ENCODE peak calls at places on chromosome 2, in four cellular contexts. One of them, this sample, is unnamed.

GRCh38 chr2:161586517-161587167 is 37.6 kb upstream of the SLC4A10 start:
- DNase-seq in cardiac muscle cell: peak
- DNase-seq in kidney: no peak
- DNase-seq in heart right ventricle: no peak
- DNase-seq in this sample: no peak

GRCh38 chr2:190328748-190329147 is 9.1 kb upstream of the HIBCH start:
- DNase-seq in cardiac muscle cell: no peak
- DNase-seq in kidney: no peak
- DNase-seq in heart right ventricle: no peak
- DNase-seq in this sample: no peak

GRCh38 chr2:70767699-70768584 is at the start of gene ADD2:
- DNase-seq in cardiac muscle cell: peak
- DNase-seq in kidney: no peak
- DNase-seq in heart right ventricle: peak
- DNase-seq in this sample: peak

GRCh38 chr2:17331636-17332035 is 186.6 kb downstream of the RAD51AP2 start:
- DNase-seq in cardiac muscle cell: no peak
- DNase-seq in kidney: no peak
- DNase-seq in heart right ventricle: no peak
- DNase-seq in this sample: no peak

GRCh38 chr2:159807183-159808037 is 9.4 kb upstream of the CD302 start:
- DNase-seq in cardiac muscle cell: peak
- DNase-seq in kidney: no peak
- DNase-seq in heart right ventricle: peak
- DNase-seq in this sample: peak

GRCh38 chr2:43075054-43075593 is 151.3 kb downstream of the ZFP36L2 start:
- DNase-seq in cardiac muscle cell: no peak
- DNase-seq in kidney: peak
- DNase-seq in heart right ventricle: peak
- DNase-seq in this sample: no peak

GRCh38 chr2:182616471-182617393 is 99.3 kb upstream of the DNAJC10 start:
- DNase-seq in cardiac muscle cell: no peak
- DNase-seq in kidney: no peak
- DNase-seq in heart right ventricle: no peak
- DNase-seq in this sample: no peak

GRCh38 chr2:12514631-12515437 is 201.9 kb upstream of the TRIB2 start:
- DNase-seq in cardiac muscle cell: peak
- DNase-seq in kidney: no peak
- DNase-seq in heart right ventricle: no peak
- DNase-seq in this sample: no peak

GRCh38 chr2:212921061-212921460 is 230.4 kb downstream of the IKZF2 start:
- DNase-seq in cardiac muscle cell: no peak
- DNase-seq in kidney: no peak
- DNase-seq in heart right ventricle: no peak
- DNase-seq in this sample: no peak

GRCh38 chr2:219018726-219019125 is 22.6 kb downstream of the CFAP65 start:
- DNase-seq in cardiac muscle cell: no peak
- DNase-seq in kidney: peak
- DNase-seq in heart right ventricle: no peak
- DNase-seq in this sample: no peak

GRCh38 chr2:5070257-5070656 is 621.9 kb upstream of the SOX11 start:
- DNase-seq in cardiac muscle cell: no peak
- DNase-seq in kidney: no peak
- DNase-seq in heart right ventricle: no peak
- DNase-seq in this sample: no peak

GRCh38 chr2:29260151-29260772 is 145.0 kb downstream of the CLIP4 start:
- DNase-seq in cardiac muscle cell: no peak
- DNase-seq in kidney: no peak
- DNase-seq in heart right ventricle: no peak
- DNase-seq in this sample: no peak

GRCh38 chr2:26457695-26458364 is 20.1 kb downstream of the OTOF start:
- DNase-seq in cardiac muscle cell: no peak
- DNase-seq in kidney: no peak
- DNase-seq in heart right ventricle: no peak
- DNase-seq in this sample: no peak

GRCh38 chr2:54579682-54580349 is 123.7 kb downstream of the SPTBN1 start:
- DNase-seq in cardiac muscle cell: no peak
- DNase-seq in kidney: no peak
- DNase-seq in heart right ventricle: no peak
- DNase-seq in this sample: no peak

GRCh38 chr2:28630341-28630740 is 121.3 kb upstream of the PPP1CB start:
- DNase-seq in cardiac muscle cell: no peak
- DNase-seq in kidney: no peak
- DNase-seq in heart right ventricle: no peak
- DNase-seq in this sample: no peak

GRCh38 chr2:20179755-20180594 is 45.0 kb downstream of the SDC1 start:
- DNase-seq in cardiac muscle cell: no peak
- DNase-seq in kidney: peak
- DNase-seq in heart right ventricle: no peak
- DNase-seq in this sample: no peak

GRCh38 chr2:133607679-133608078 is 39.4 kb upstream of the NCKAP5 start:
- DNase-seq in cardiac muscle cell: no peak
- DNase-seq in kidney: no peak
- DNase-seq in heart right ventricle: no peak
- DNase-seq in this sample: no peak

GRCh38 chr2:147331790-147332419 is 512.9 kb upstream of the ACVR2A start:
- DNase-seq in cardiac muscle cell: peak
- DNase-seq in kidney: no peak
- DNase-seq in heart right ventricle: no peak
- DNase-seq in this sample: no peak

GRCh38 chr2:98598781-98599428 is 9.4 kb downstream of the COA5 start:
- DNase-seq in cardiac muscle cell: no peak
- DNase-seq in kidney: no peak
- DNase-seq in heart right ventricle: no peak
- DNase-seq in this sample: no peak

GRCh38 chr2:217958206-217958888 is 44.4 kb downstream of the TNS1 start:
- DNase-seq in cardiac muscle cell: no peak
- DNase-seq in kidney: peak
- DNase-seq in heart right ventricle: no peak
- DNase-seq in this sample: peak

GRCh38 chr2:6917761-6918421 is 679 bp downstream of the RNF144A start:
- DNase-seq in cardiac muscle cell: no peak
- DNase-seq in kidney: peak
- DNase-seq in heart right ventricle: no peak
- DNase-seq in this sample: peak

GRCh38 chr2:6916224-6916623 is 988 bp upstream of the RNF144A start:
- DNase-seq in cardiac muscle cell: no peak
- DNase-seq in kidney: no peak
- DNase-seq in heart right ventricle: no peak
- DNase-seq in this sample: no peak

GRCh38 chr2:6916736-6917070 is 509 bp upstream of the RNF144A start:
- DNase-seq in cardiac muscle cell: no peak
- DNase-seq in kidney: no peak
- DNase-seq in heart right ventricle: no peak
- DNase-seq in this sample: peak

GRCh38 chr2:6915399-6915798 is 1.8 kb upstream of the RNF144A start:
- DNase-seq in cardiac muscle cell: no peak
- DNase-seq in kidney: no peak
- DNase-seq in heart right ventricle: no peak
- DNase-seq in this sample: no peak

GRCh38 chr2:6917071-6917760 is at the start of gene RNF144A:
- DNase-seq in cardiac muscle cell: peak
- DNase-seq in kidney: peak
- DNase-seq in heart right ventricle: peak
- DNase-seq in this sample: peak
- TF ChIP-seq CTCF in cardiac muscle cell: peak
- TF ChIP-seq CTCF in kidney: peak
- TF ChIP-seq CTCF in heart right ventricle: peak
- TF ChIP-seq CTCF in this sample: peak

DNA sequence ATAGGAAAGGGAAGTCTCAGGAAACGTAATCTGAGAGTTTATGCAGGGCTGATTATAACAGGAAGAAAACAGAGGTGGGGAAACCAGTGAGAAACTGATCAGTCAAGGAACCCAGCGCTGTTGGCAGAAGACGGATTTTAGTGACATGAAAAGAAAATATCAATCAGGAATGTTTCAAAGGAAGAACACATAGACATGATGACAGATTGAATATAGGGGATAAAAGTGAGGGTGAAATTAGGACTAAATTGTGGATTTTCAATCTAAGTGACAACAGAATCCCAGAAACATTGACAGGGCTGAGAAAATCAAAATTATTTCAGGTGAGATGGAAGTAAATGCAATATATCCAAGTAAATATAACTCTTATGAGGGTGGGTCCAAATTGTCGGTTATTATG is 199.8 kb upstream of the CCDC150 start:
- DNase-seq in cardiac muscle cell: no peak
- DNase-seq in kidney: no peak
- DNase-seq in heart right ventricle: no peak
- DNase-seq in this sample: no peak
- TF ChIP-seq CTCF in cardiac muscle cell: no peak
- TF ChIP-seq CTCF in kidney: no peak
- TF ChIP-seq CTCF in heart right ventricle: no peak
- TF ChIP-seq CTCF in this sample: no peak

GRCh38 chr2:13884271-13884976 is 748.1 kb upstream of the LRATD1 start:
- DNase-seq in cardiac muscle cell: no peak
- DNase-seq in kidney: no peak
- DNase-seq in heart right ventricle: no peak
- DNase-seq in this sample: no peak
- TF ChIP-seq CTCF in cardiac muscle cell: no peak
- TF ChIP-seq CTCF in kidney: no peak
- TF ChIP-seq CTCF in heart right ventricle: no peak
- TF ChIP-seq CTCF in this sample: no peak

GRCh38 chr2:120132691-120133090 is 90.5 kb downstream of the TMEM185B start:
- DNase-seq in cardiac muscle cell: no peak
- DNase-seq in kidney: no peak
- DNase-seq in heart right ventricle: no peak
- DNase-seq in this sample: no peak
- TF ChIP-seq CTCF in cardiac muscle cell: no peak
- TF ChIP-seq CTCF in kidney: no peak
- TF ChIP-seq CTCF in heart right ventricle: no peak
- TF ChIP-seq CTCF in this sample: no peak

DNA sequence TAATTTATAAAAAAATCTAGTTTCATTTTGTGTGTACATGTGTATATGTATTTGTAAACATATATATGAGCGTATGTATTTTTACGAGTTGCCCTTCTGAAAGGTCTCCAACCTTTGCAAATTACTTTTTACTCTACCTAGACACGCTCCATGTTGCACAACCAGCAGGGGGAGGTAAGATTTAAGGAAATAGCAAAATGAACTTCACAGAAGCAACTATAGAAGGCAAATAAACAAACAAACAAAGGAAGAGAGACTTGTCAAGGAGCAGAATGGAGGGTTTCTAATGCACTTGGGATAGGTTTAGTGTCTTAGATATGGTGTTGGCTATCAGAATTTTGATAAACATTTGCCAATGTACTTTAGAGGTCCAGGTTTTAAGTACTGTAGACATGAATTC is 820.5 kb upstream of the POU3F3 start:
- DNase-seq in cardiac muscle cell: peak
- DNase-seq in kidney: no peak
- DNase-seq in heart right ventricle: no peak
- DNase-seq in this sample: no peak
- TF ChIP-seq CTCF in cardiac muscle cell: no peak
- TF ChIP-seq CTCF in kidney: peak
- TF ChIP-seq CTCF in heart right ventricle: no peak
- TF ChIP-seq CTCF in this sample: peak

DNA sequence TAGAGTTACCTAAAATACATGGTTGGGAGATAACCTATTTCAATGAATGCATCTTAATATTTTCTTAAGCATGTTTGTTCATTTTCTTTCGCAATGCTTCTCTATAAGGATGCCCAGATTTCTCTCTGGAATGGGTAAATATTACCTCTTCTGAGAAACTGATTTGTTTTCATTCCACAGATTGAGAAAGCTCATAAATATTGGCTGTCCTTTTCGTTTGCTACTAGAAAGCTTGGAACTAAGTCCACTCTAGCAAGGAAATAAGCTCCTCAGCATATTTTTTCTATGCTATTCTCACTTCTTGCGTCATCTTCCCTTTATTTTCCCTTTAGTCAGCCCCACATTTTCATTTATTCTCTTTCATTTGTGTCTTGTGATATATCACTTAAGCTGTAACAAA is 76.3 kb downstream of the ANTXR1 start:
- DNase-seq in cardiac muscle cell: no peak
- DNase-seq in kidney: no peak
- DNase-seq in heart right ventricle: no peak
- DNase-seq in this sample: no peak
- TF ChIP-seq CTCF in cardiac muscle cell: no peak
- TF ChIP-seq CTCF in kidney: no peak
- TF ChIP-seq CTCF in heart right ventricle: no peak
- TF ChIP-seq CTCF in this sample: no peak

GRCh38 chr2:73385486-73386341 is at the start of gene ALMS1:
- DNase-seq in cardiac muscle cell: peak
- DNase-seq in kidney: peak
- DNase-seq in heart right ventricle: peak
- DNase-seq in this sample: peak
- TF ChIP-seq CTCF in cardiac muscle cell: peak
- TF ChIP-seq CTCF in kidney: no peak
- TF ChIP-seq CTCF in heart right ventricle: no peak
- TF ChIP-seq CTCF in this sample: no peak

DNA sequence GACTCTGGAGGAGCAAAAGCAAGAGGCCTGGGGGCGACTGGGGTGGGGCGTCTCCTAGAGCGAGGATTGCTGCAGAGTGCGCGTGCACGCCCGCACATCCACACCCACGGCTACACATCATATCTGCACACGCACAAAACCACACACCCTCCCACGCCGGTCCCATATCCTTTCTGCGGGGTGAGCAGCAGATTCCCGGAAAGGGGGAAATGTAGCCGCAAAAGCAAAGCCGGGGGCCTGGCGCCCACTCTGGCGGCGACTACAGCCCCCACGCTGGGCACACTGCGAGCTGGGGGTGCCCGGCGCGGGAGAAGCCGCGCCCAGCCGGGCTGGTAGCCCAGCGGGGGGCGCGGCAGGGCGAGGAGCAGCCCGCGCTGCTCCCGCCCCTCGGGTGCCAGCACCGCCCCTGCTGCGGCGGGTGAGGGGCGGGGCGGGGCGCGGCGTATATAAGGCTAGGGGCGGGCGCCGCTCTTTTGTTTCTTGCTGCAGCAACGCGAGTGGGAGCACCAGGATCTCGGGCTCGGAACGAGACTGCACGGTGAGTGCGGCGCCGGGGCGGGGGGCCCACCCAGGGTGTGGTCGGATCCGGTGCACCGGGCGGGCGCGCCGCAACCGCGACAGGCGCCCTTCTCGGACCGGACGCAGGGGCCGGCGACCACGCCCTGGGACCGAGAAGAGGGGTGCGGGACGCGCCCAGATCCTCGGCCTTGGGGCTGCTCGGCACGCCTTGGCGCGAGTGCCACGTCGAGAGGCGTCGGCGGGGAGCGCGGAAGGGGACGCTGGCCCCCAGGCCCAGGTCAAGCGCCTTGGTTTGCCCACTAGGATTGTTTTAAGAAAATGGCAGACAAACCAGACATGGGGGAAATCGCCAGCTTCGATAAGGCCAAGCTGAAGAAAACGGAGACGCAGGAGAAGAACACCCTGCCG is at the start of gene TMSB10:
- DNase-seq in cardiac muscle cell: peak
- DNase-seq in kidney: peak
- DNase-seq in heart right ventricle: peak
- DNase-seq in this sample: peak
- TF ChIP-seq CTCF in cardiac muscle cell: no peak
- TF ChIP-seq CTCF in kidney: peak
- TF ChIP-seq CTCF in heart right ventricle: no peak
- TF ChIP-seq CTCF in this sample: no peak

This sample was measured in glutamatergic neuron.